ENCODE peak calls at places on chromosome 3, in eight cellular contexts. B is cardiac fibroblast, G is foreskin fibroblast, F is psoas muscle, L is GM12878, P is epithelial cell of esophagus, N is fibroblast of lung, R is mesothelial cell of epicardium. A is an unnamed sample.

GRCh38 chr3:157069406-157069805 is 90.5 kb downstream of the CCNL1 start:
- DNase-seq in B (no peak), G (no peak), F (no peak), L (no peak), P (no peak), N (no peak), R (no peak), A (no peak)

GRCh38 chr3:15116032-15116653 is 17.2 kb upstream of the RBSN start:
- DNase-seq in B (no peak), G (no peak), F (no peak), L (no peak), P (no peak), N (no peak), R (no peak), A (no peak)

GRCh38 chr3:161314836-161315391 is 56.4 kb downstream of the SPTSSB start:
- DNase-seq in B (peak; percentile 43), G (peak; percentile 12), F (no peak), L (no peak), P (peak; percentile 42), N (no peak), R (no peak), A (no peak)

GRCh38 chr3:108835101-108835500 is 12.5 kb downstream of the TRAT1 start:
- DNase-seq in B (no peak), G (no peak), F (no peak), L (no peak), P (peak; percentile 24), N (no peak), R (no peak), A (no peak)

GRCh38 chr3:193744048-193744821 is 151.2 kb downstream of the OPA1 start:
- DNase-seq in B (no peak), G (no peak), F (no peak), L (peak; percentile 27), P (peak; percentile 19), N (no peak), R (no peak), A (no peak)

GRCh38 chr3:138303474-138303873 is 26.2 kb downstream of the NME9 start:
- DNase-seq in B (no peak), G (no peak), F (no peak), L (no peak), P (no peak), N (no peak), R (no peak), A (no peak)

GRCh38 chr3:123668906-123669305 is 84.1 kb upstream of the HACD2 start:
- DNase-seq in B (no peak), G (no peak), F (no peak), L (no peak), P (no peak), N (no peak), R (no peak), A (no peak)

GRCh38 chr3:89314454-89314853 is 207.0 kb downstream of the EPHA3 start:
- DNase-seq in B (peak; percentile 66), G (peak; percentile 43), F (no peak), L (no peak), P (peak; percentile 76), N (peak; percentile 71), R (no peak), A (no peak)

GRCh38 chr3:156448300-156448699 is 106.6 kb downstream of the SSR3 start:
- DNase-seq in B (peak; percentile 61), G (no peak), F (no peak), L (no peak), P (peak; percentile 43), N (peak; percentile 50), R (no peak), A (no peak)

GRCh38 chr3:178562143-178562868 is 26.1 kb downstream of the KCNMB2 start:
- DNase-seq in B (peak; percentile 40), G (no peak), F (no peak), L (no peak), P (no peak), N (peak; percentile 27), R (no peak), A (no peak)

GRCh38 chr3:179852117-179852886 is 184.4 kb downstream of the PEX5L start:
- DNase-seq in B (peak; percentile 41), G (peak; percentile 4), F (no peak), L (no peak), P (peak; percentile 48), N (peak; percentile 76), R (no peak), A (no peak)

GRCh38 chr3:182327196-182327681 is 466.1 kb upstream of the ATP11B start:
- DNase-seq in B (no peak), G (no peak), F (no peak), L (no peak), P (peak; percentile 34), N (no peak), R (no peak), A (no peak)

GRCh38 chr3:164095949-164096348 is 982.3 kb downstream of the SI start:
- DNase-seq in B (no peak), G (no peak), F (no peak), L (no peak), P (no peak), N (no peak), R (no peak), A (no peak)

GRCh38 chr3:135851201-135852061 is 114.1 kb upstream of the PPP2R3A start:
- DNase-seq in B (peak; percentile 16), G (no peak), F (no peak), L (no peak), P (peak; percentile 5), N (no peak), R (no peak), A (no peak)

GRCh38 chr3:186281172-186281571 is 80.9 kb downstream of the DGKG start:
- DNase-seq in B (peak; percentile 89), G (peak; percentile 66), F (no peak), L (no peak), P (peak; percentile 60), N (peak; percentile 68), R (no peak), A (peak; percentile 20)

GRCh38 chr3:88031543-88032148 is 27.2 kb downstream of the CGGBP1 start:
- DNase-seq in B (peak; percentile 51), G (no peak), F (no peak), L (peak; percentile 26), P (peak; percentile 22), N (peak; percentile 67), R (no peak), A (no peak)

GRCh38 chr3:111277226-111277625 is 205.6 kb downstream of the NECTIN3 start:
- DNase-seq in B (peak; percentile 57), G (peak; percentile 40), F (no peak), L (no peak), P (peak; percentile 26), N (peak; percentile 57), R (no peak), A (peak; percentile 8)

GRCh38 chr3:30146978-30147377 is 459.4 kb upstream of the TGFBR2 start:
- DNase-seq in B (peak; percentile 18), G (no peak), F (no peak), L (no peak), P (no peak), N (no peak), R (no peak), A (no peak)

GRCh38 chr3:89303721-89304120 is 196.3 kb downstream of the EPHA3 start:
- DNase-seq in B (peak; percentile 60), G (no peak), F (no peak), L (no peak), P (no peak), N (peak; percentile 14), R (no peak), A (no peak)

DNA sequence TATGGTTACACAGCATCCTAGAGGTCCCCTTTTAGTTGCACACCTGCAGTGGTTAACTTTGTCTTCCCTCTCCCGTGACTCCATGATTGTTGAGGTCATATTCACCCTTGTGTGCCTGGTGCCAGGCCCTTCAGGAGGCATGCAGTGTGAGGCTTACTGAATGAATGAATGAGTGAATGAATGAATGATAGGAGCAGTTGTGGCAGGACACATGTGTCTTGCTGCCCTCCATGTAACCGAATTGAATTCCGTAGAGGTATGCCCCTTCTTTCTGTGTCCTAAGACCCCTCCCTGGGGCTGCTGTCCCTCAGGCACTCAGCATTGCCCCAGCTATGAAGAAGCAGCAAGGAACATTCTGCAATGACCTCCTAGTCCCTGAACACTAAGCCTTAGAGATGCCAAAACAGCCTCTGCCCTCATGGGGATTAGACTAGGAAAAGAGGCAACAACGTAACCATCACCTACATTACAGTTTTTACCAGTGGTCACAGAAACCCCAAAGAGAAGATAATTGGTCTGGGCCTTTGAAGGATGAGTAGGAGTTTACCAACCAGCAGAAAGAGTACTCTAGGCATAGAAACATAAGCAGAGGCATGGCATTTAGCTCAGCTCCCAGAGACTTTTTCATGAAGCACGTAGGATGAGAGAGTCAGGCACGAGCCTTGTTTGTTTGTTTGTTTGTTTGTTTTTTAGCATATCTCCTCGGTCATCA is 22.5 kb upstream of the CPNE9 start:
- DNase-seq in B (no peak), G (no peak), F (no peak), L (no peak), P (no peak), N (no peak), R (no peak), A (no peak)
- TF ChIP-seq CTCF in B (no peak), G (no peak), F (no peak), L (no peak), P (no peak), N (no peak), R (no peak), A (no peak)

GRCh38 chr3:45507820-45508317 is 86.7 kb upstream of the LIMD1 start:
- DNase-seq in B (peak; percentile 67), G (no peak), F (peak; percentile 35), L (no peak), P (peak; percentile 14), N (peak; percentile 79), R (peak; percentile 42), A (no peak)
- TF ChIP-seq CTCF in B (peak; percentile 71), G (peak; percentile 53), F (no peak), L (no peak), P (peak; percentile 34), N (peak; percentile 79), R (peak; percentile 29), A (peak; percentile 52)

GRCh38 chr3:172591876-172592771 is 68.9 kb upstream of the TNFSF10 start:
- DNase-seq in B (no peak), G (no peak), F (no peak), L (peak; percentile 96), P (no peak), N (no peak), R (no peak), A (no peak)

GRCh38 chr3:172592898-172593669 is 69.9 kb upstream of the TNFSF10 start:
- DNase-seq in B (no peak), G (no peak), F (no peak), L (no peak), P (no peak), N (no peak), R (no peak), A (no peak)

GRCh38 chr3:172595648-172596393 is 72.6 kb upstream of the TNFSF10 start:
- DNase-seq in B (peak; percentile 70), G (no peak), F (no peak), L (peak; percentile 60), P (peak; percentile 80), N (peak; percentile 55), R (no peak), A (no peak)

GRCh38 chr3:172598904-172599303 is 75.7 kb upstream of the TNFSF10 start:
- DNase-seq in B (no peak), G (no peak), F (no peak), L (no peak), P (no peak), N (no peak), R (no peak), A (no peak)

GRCh38 chr3:172596394-172596706 is 73.1 kb upstream of the TNFSF10 start:
- DNase-seq in B (no peak), G (no peak), F (no peak), L (no peak), P (no peak), N (no peak), R (no peak), A (no peak)
- TF ChIP-seq CTCF in B (no peak), G (no peak), F (no peak), L (no peak), P (no peak), N (no peak), R (no peak), A (no peak)

GRCh38 chr3:10322355-10322715 is 1.4 kb upstream of the SEC13 start:
- DNase-seq in B (no peak), G (no peak), F (no peak), L (no peak), P (peak; percentile 17), N (no peak), R (no peak), A (no peak)
- TF ChIP-seq CTCF in B (peak; percentile 28), G (peak; percentile 16), F (peak; percentile 13), L (peak; percentile 57), P (peak; percentile 38), N (peak; percentile 18), R (peak; percentile 16), A (no peak)